ENCODE peak calls at places on chromosomes 3 and 15, in seven cellular contexts. F, C, S, Y, A, X and H are unnamed samples.

GRCh38 chr3:183116051-183116614 is 16.8 kb upstream of the MCCC1 start:
- DNase-seq in F (peak), C (no peak), S (peak), Y (no peak), A (peak), X (no peak), H (no peak)

GRCh38 chr3:45104715-45105711 is 41.2 kb downstream of the CDCP1 start:
- DNase-seq in F (peak), C (no peak), S (no peak), Y (peak), A (no peak), X (no peak), H (no peak)

GRCh38 chr3:49158792-49159191 is 7.3 kb downstream of the CCDC71 start:
- DNase-seq in F (no peak), C (no peak), S (no peak), Y (no peak), A (no peak), X (no peak), H (no peak)

GRCh38 chr15:100717596-100717995 is 115.2 kb downstream of the ASB7 start:
- DNase-seq in F (no peak), C (no peak), S (no peak), Y (peak), A (no peak), X (no peak), H (no peak)

GRCh38 chr3:158713094-158713499 is 19.2 kb downstream of the RARRES1 start:
- DNase-seq in F (peak), C (no peak), S (no peak), Y (no peak), A (no peak), X (peak), H (no peak)

GRCh38 chr15:68775671-68776476 is 44.8 kb downstream of the ANP32A start:
- DNase-seq in F (no peak), C (peak), S (no peak), Y (peak), A (no peak), X (peak), H (no peak)

GRCh38 chr15:86040360-86041095 is 39.1 kb upstream of the AGBL1 start:
- DNase-seq in F (no peak), C (no peak), S (no peak), Y (no peak), A (no peak), X (no peak), H (no peak)

GRCh38 chr15:48717458-48717857 is 71.9 kb upstream of the FBN1 start:
- DNase-seq in F (peak), C (no peak), S (no peak), Y (no peak), A (no peak), X (no peak), H (no peak)

GRCh38 chr15:70535071-70535954 is 228.0 kb downstream of the UACA start:
- DNase-seq in F (no peak), C (no peak), S (peak), Y (peak), A (no peak), X (no peak), H (no peak)

GRCh38 chr15:92801774-92802464 is 98.2 kb upstream of the CHD2 start:
- DNase-seq in F (no peak), C (peak), S (no peak), Y (peak), A (no peak), X (peak), H (no peak)

GRCh38 chr15:39642011-39642640 is 61.2 kb downstream of the THBS1 start:
- DNase-seq in F (no peak), C (no peak), S (no peak), Y (no peak), A (no peak), X (no peak), H (no peak)

GRCh38 chr3:190983875-190984274 is 121.4 kb upstream of the GMNC start:
- DNase-seq in F (no peak), C (no peak), S (no peak), Y (no peak), A (no peak), X (no peak), H (no peak)

GRCh38 chr3:94532951-94533350 is 470.1 kb downstream of the NSUN3 start:
- DNase-seq in F (no peak), C (no peak), S (no peak), Y (no peak), A (no peak), X (no peak), H (no peak)

GRCh38 chr15:39202641-39203040 is 378.2 kb upstream of the THBS1 start:
- DNase-seq in F (no peak), C (no peak), S (no peak), Y (no peak), A (no peak), X (no peak), H (no peak)

GRCh38 chr15:61888074-61888780 is 172.0 kb downstream of the VPS13C start:
- DNase-seq in F (no peak), C (no peak), S (no peak), Y (no peak), A (no peak), X (no peak), H (no peak)

GRCh38 chr15:81893182-81893833 is 152.5 kb downstream of the MEX3B start:
- DNase-seq in F (no peak), C (no peak), S (no peak), Y (no peak), A (no peak), X (no peak), H (no peak)

GRCh38 chr3:45807645-45808540 is 11.6 kb upstream of the SLC6A20 start:
- DNase-seq in F (peak), C (no peak), S (no peak), Y (no peak), A (no peak), X (no peak), H (no peak)